ENCODE peak calls at places on chromosomes 13 and 19, in seven cellular contexts. F is thyroid gland, S is HCT116, Z is mammary epithelial cell, P is IMR-90, C is adrenal gland, X is foreskin keratinocyte. K is an unnamed sample.
A peak's percentile ranks its signal among the peaks of the same experiment; 100 is the strongest.

GRCh38 chr19:40976134-40976533 is 14.9 kb upstream of the CYP2B6 start:
- DNase-seq in F (no peak), S (no peak), Z (no peak), P (no peak), C (no peak), X (no peak), K (no peak)

GRCh38 chr13:113033498-113033897 is 64.5 kb downstream of the MCF2L start:
- DNase-seq in F (no peak), S (no peak), Z (no peak), P (no peak), C (no peak), X (no peak), K (no peak)

GRCh38 chr13:23443878-23444277 is 10.4 kb upstream of the SACS start:
- DNase-seq in F (no peak), S (no peak), Z (no peak), P (no peak), C (no peak), X (no peak), K (no peak)

GRCh38 chr19:55657004-55657747 is 2.3 kb downstream of the U2AF2 start:
- DNase-seq in F (peak; percentile 73), S (no peak), Z (peak; percentile 74), P (no peak), C (peak; percentile 66), X (no peak), K (no peak)

GRCh38 chr13:52348081-52348480 is 57.9 kb downstream of the THSD1 start:
- DNase-seq in F (no peak), S (peak; percentile 34), Z (peak; percentile 79), P (peak; percentile 88), C (no peak), X (no peak), K (peak; percentile 79)

GRCh38 chr13:104641309-104641708 is 1575.1 kb upstream of the SLC10A2 start:
- DNase-seq in F (no peak), S (no peak), Z (no peak), P (peak; percentile 7), C (peak; percentile 72), X (peak; percentile 15), K (peak; percentile 35)

GRCh38 chr19:2636142-2636896 is 66.2 kb downstream of the GNG7 start:
- DNase-seq in F (peak; percentile 71), S (no peak), Z (no peak), P (no peak), C (no peak), X (no peak), K (no peak)

GRCh38 chr13:78806457-78806856 is 147.5 kb upstream of the OBI1 start:
- DNase-seq in F (no peak), S (no peak), Z (no peak), P (no peak), C (no peak), X (no peak), K (no peak)

GRCh38 chr13:29434217-29434940 is 161.1 kb downstream of the SLC7A1 start:
- DNase-seq in F (peak; percentile 5), S (no peak), Z (no peak), P (no peak), C (no peak), X (no peak), K (no peak)
- H3K4me1 ChIP-seq in F (peaks cover 28% of the 10 kb centered on the region), S (no peaks in the 10 kb centered on the region), Z (peaks cover 23% of the 10 kb centered on the region), P (peaks cover 17% of the 10 kb centered on the region), C (peaks cover 20% of the 10 kb centered on the region), X (peaks cover 3% of the 10 kb centered on the region), K (peaks cover 44% of the 10 kb centered on the region)

GRCh38 chr13:99051768-99052455 is 74.0 kb upstream of the DOCK9 start:
- DNase-seq in F (no peak), S (no peak), Z (no peak), P (no peak), C (no peak), X (no peak), K (no peak)

GRCh38 chr13:99056381-99057014 is 78.6 kb upstream of the DOCK9 start:
- DNase-seq in F (no peak), S (no peak), Z (peak; percentile 15), P (no peak), C (no peak), X (peak; percentile 23), K (no peak)

GRCh38 chr13:99050983-99051488 is 73.2 kb upstream of the DOCK9 start:
- DNase-seq in F (no peak), S (no peak), Z (no peak), P (no peak), C (no peak), X (no peak), K (no peak)

GRCh38 chr13:99055286-99056073 is 77.6 kb upstream of the DOCK9 start:
- DNase-seq in F (no peak), S (no peak), Z (no peak), P (no peak), C (no peak), X (no peak), K (no peak)

DNA sequence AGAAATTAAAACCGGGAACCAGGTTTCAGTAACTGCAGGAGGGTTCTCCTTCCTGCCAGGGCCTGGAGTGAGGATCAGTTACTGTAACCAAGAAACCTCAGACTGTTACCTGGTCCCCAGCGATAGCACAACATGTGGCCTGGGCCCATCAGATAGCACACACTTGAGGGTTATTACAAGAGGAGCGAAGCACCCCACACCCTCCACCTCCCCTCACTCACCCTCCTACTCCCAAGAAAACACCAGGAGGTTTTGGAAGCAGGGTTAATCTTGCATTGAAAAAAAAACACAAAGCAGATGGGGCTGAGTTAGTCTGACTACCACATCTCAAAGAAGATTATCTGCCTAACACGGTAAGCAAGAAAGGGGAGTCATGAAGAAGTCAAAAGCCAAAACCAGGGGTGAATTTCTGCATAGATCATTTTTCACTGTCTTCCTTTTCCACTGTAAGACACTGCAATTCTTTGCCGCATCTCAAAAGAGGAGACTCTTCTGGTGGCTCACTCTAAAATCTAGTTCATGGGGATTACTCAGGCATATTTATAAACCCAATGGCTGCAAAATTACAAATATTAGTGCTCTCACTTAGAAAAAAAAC is 75.9 kb upstream of the DOCK9 start:
- DNase-seq in F (peak; percentile 43), S (no peak), Z (no peak), P (no peak), C (no peak), X (no peak), K (no peak)
- H3K4me1 ChIP-seq in F (peaks cover 11% of the 10 kb centered on the region), S (no peaks in the 10 kb centered on the region), Z (peaks cover 32% of the 10 kb centered on the region), P (peaks cover 1% of the 10 kb centered on the region), C (peaks cover 31% of the 10 kb centered on the region), X (peaks cover 35% of the 10 kb centered on the region), K (peaks cover 26% of the 10 kb centered on the region)

DNA sequence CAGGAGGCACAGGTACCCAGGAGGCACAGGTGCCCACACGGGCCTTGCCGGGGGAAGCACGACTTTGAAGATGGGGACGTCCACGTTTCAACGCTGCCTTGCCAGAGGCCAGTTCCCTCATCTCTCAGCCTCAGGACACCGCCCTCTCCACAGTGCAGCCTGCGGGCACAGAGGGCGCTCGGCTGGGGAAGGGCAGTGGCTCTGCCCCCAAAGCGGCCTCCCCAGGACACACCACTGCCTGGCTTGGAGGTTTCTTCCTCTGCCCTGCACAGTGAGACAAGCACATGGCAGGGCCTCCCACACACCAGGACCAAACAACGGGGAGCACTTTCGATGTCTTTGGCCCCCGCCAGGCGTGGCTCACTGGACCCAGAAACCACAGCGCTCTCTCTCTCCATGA is 73.0 kb downstream of the RASA3 start:
- DNase-seq in F (no peak), S (no peak), Z (no peak), P (no peak), C (no peak), X (no peak), K (no peak)
- H3K4me1 ChIP-seq in F (peaks cover 21% of the 10 kb centered on the region), S (peaks cover 15% of the 10 kb centered on the region), Z (peaks cover 17% of the 10 kb centered on the region), P (peaks cover 18% of the 10 kb centered on the region), C (peaks cover 33% of the 10 kb centered on the region), X (peaks cover 8% of the 10 kb centered on the region), K (peaks cover 47% of the 10 kb centered on the region)

GRCh38 chr13:87376081-87376480 is 295.1 kb upstream of the SLITRK5 start:
- DNase-seq in F (no peak), S (no peak), Z (peak; percentile 1), P (no peak), C (no peak), X (peak; percentile 56), K (no peak)
- H3K4me1 ChIP-seq in F (no peaks in the 10 kb centered on the region), S (no peaks in the 10 kb centered on the region), Z (no peaks in the 10 kb centered on the region), P (no peaks in the 10 kb centered on the region), C (no peaks in the 10 kb centered on the region), X (no peaks in the 10 kb centered on the region), K (no peaks in the 10 kb centered on the region)

DNA sequence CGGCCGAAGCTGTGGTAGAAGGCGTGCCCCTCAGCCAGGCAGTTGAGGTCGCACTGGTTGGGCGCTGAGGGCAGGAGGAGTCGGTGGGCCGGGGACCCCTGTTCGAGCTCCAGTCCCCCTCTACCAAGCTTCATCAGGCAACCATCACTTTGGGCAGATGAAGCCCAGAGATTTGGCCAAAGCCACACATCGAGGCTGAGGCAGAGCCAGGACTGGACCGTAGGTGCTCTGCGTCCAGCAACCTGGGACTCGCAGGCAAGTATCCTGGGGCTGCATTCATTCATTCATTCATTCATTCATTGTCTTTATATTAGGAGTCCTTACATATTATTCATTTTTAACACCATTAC is 4.3 kb downstream of the ADAMTSL5 start:
- DNase-seq in F (no peak), S (no peak), Z (no peak), P (no peak), C (no peak), X (peak; percentile 44), K (no peak)
- H3K4me1 ChIP-seq in F (peaks cover 1% of the 10 kb centered on the region), S (peaks cover 27% of the 10 kb centered on the region), Z (peaks cover 18% of the 10 kb centered on the region), P (peaks cover 9% of the 10 kb centered on the region), C (peaks cover 4% of the 10 kb centered on the region), X (no peaks in the 10 kb centered on the region), K (peaks cover 3% of the 10 kb centered on the region)